ENCODE peak calls at places on chromosome 18, in five cellular contexts. E, B, O, N and Q are unnamed samples.

GRCh38 chr18:47931707-47932103 is 1.2 kb upstream of the SMAD2 start:
- DNase-seq in E (no peak), B (peak; percentile 42), O (peak; percentile 10), N (peak; percentile 18), Q (peak; percentile 46)

GRCh38 chr18:37714621-37715020 is 149.0 kb upstream of the CELF4 start:
- DNase-seq in E (no peak), B (no peak), O (no peak), N (no peak), Q (no peak)

GRCh38 chr18:43034683-43035500 is 80.6 kb downstream of the RIT2 start:
- DNase-seq in E (no peak), B (no peak), O (no peak), N (no peak), Q (peak; percentile 44)

GRCh38 chr18:32906506-32907214 is 133.8 kb upstream of the KLHL14 start:
- DNase-seq in E (no peak), B (no peak), O (no peak), N (no peak), Q (peak; percentile 91)

GRCh38 chr18:31482051-31482450 is 15.9 kb upstream of the DSG2 start:
- DNase-seq in E (no peak), B (no peak), O (no peak), N (no peak), Q (peak; percentile 78)

GRCh38 chr18:57832730-57833129 is 29.6 kb upstream of the ATP8B1 start:
- DNase-seq in E (no peak), B (no peak), O (no peak), N (no peak), Q (no peak)

GRCh38 chr18:13629841-13630747 is 96.3 kb downstream of the FAM210A start:
- DNase-seq in E (no peak), B (peak; percentile 82), O (peak; percentile 48), N (peak; percentile 17), Q (peak; percentile 38)

GRCh38 chr18:48547456-48548403 is 8.9 kb downstream of the CTIF start:
- DNase-seq in E (no peak), B (peak; percentile 83), O (no peak), N (no peak), Q (peak; percentile 96)

GRCh38 chr18:69580107-69580506 is 179.4 kb downstream of the DOK6 start:
- DNase-seq in E (no peak), B (peak; percentile 36), O (no peak), N (no peak), Q (peak; percentile 6)

GRCh38 chr18:78649421-78649820 is 330.2 kb upstream of the SALL3 start:
- DNase-seq in E (no peak), B (no peak), O (no peak), N (no peak), Q (no peak)

GRCh38 chr18:33923980-33924379 is 300.7 kb downstream of the NOL4 start:
- DNase-seq in E (no peak), B (no peak), O (no peak), N (no peak), Q (no peak)

GRCh38 chr18:49861659-49862058 is 48.3 kb upstream of the ACAA2 start:
- DNase-seq in E (no peak), B (no peak), O (no peak), N (no peak), Q (no peak)
- TF ChIP-seq CTCF in E (peak; percentile 6), B (peak; percentile 40), O (peak; percentile 53), N (peak; percentile 33), Q (peak; percentile 8)

GRCh38 chr18:11963991-11964484 is 17.3 kb upstream of the IMPA2 start:
- DNase-seq in E (no peak), B (peak; percentile 89), O (no peak), N (no peak), Q (no peak)
- TF ChIP-seq CTCF in E (no peak), B (peak; percentile 48), O (no peak), N (no peak), Q (no peak)

GRCh38 chr18:46481048-46481846 is 175.8 kb downstream of the LOXHD1 start:
- DNase-seq in E (no peak), B (peak; percentile 74), O (peak; percentile 72), N (no peak), Q (peak; percentile 48)
- TF ChIP-seq CTCF in E (peak; percentile 75), B (peak; percentile 85), O (peak; percentile 84), N (peak; percentile 62), Q (peak; percentile 67)

GRCh38 chr18:51168031-51168742 is 29.3 kb downstream of the MEX3C start:
- DNase-seq in E (no peak), B (peak; percentile 32), O (no peak), N (no peak), Q (no peak)
- TF ChIP-seq CTCF in E (no peak), B (no peak), O (no peak), N (peak; percentile 28), Q (no peak)